ENCODE peak calls at places on chromosomes 5 and 9, in six cellular contexts. V, X, W, C, B and Z are unnamed samples.

GRCh38 chr5:68344447-68345111 is 129.0 kb downstream of the PIK3R1 start:
- DNase-seq in V (no peak), X (no peak), W (no peak), C (peak; percentile 60), B (peak; percentile 91), Z (no peak)

GRCh38 chr5:2710910-2711309 is 40.6 kb downstream of the IRX2 start:
- DNase-seq in V (no peak), X (no peak), W (no peak), C (peak; percentile 26), B (peak; percentile 7), Z (peak; percentile 70)

GRCh38 chr5:80516826-80517225 is 28.9 kb downstream of the FAM151B start:
- DNase-seq in V (no peak), X (peak; percentile 70), W (no peak), C (peak; percentile 46), B (peak; percentile 92), Z (no peak)

GRCh38 chr9:2726620-2727335 is 9.5 kb downstream of the KCNV2 start:
- DNase-seq in V (no peak), X (no peak), W (no peak), C (peak; percentile 21), B (peak; percentile 72), Z (no peak)

GRCh38 chr9:110538169-110538568 is 41.4 kb downstream of the SVEP1 start:
- DNase-seq in V (no peak), X (peak; percentile 74), W (no peak), C (peak; percentile 94), B (no peak), Z (no peak)

GRCh38 chr5:36688722-36689121 is 82.3 kb downstream of the SLC1A3 start:
- DNase-seq in V (peak; percentile 56), X (no peak), W (no peak), C (no peak), B (peak; percentile 35), Z (peak; percentile 57)

GRCh38 chr9:21443849-21444625 is 3.8 kb downstream of the IFNA1 start:
- DNase-seq in V (no peak), X (no peak), W (no peak), C (no peak), B (no peak), Z (no peak)

GRCh38 chr9:36345103-36345846 is 54.8 kb downstream of the RNF38 start:
- DNase-seq in V (no peak), X (no peak), W (no peak), C (no peak), B (no peak), Z (peak; percentile 55)

GRCh38 chr5:9365501-9365900 is 180.4 kb downstream of the SEMA5A start:
- DNase-seq in V (no peak), X (no peak), W (peak; percentile 37), C (no peak), B (no peak), Z (peak; percentile 6)

GRCh38 chr5:119301947-119302346 is 53.9 kb upstream of the TNFAIP8 start:
- DNase-seq in V (no peak), X (no peak), W (no peak), C (no peak), B (no peak), Z (no peak)

GRCh38 chr9:75903785-75904360 is 13.4 kb downstream of the PCSK5 start:
- DNase-seq in V (no peak), X (no peak), W (no peak), C (no peak), B (peak; percentile 83), Z (no peak)

GRCh38 chr9:136645343-136645902 is 17.3 kb upstream of the EGFL7 start:
- DNase-seq in V (no peak), X (no peak), W (no peak), C (no peak), B (no peak), Z (no peak)

GRCh38 chr5:7577381-7577780 is 181.4 kb downstream of the ADCY2 start:
- DNase-seq in V (no peak), X (no peak), W (no peak), C (no peak), B (no peak), Z (no peak)

GRCh38 chr5:72651779-72652178 is 144.6 kb upstream of the ZNF366 start:
- DNase-seq in V (no peak), X (no peak), W (no peak), C (no peak), B (peak; percentile 36), Z (no peak)

GRCh38 chr9:70044450-70045307 is 1.0 kb downstream of the MAMDC2 start:
- DNase-seq in V (no peak), X (no peak), W (no peak), C (peak; percentile 18), B (peak; percentile 66), Z (peak; percentile 79)